ENCODE peak calls at places on chromosomes 3 and 15, in nine cellular contexts. One of them, this sample, is unnamed.

GRCh38 chr3:129033151-129033550 is 27.4 kb upstream of the GP9 start:
- DNase-seq in EL: no peak
- DNase-seq in MV-4-11: no peak
- DNase-seq in GM12892: no peak
- DNase-seq in IMR-90: no peak
- DNase-seq in skeletal muscle cell: no peak
- DNase-seq in activated CD4-positive, CD25-positive, alpha-beta regulatory T cell treated with anti-CD3 and anti-CD28 coated beads, Interleukin-2, amount 50 U/mL, for 16 hours: no peak
- DNase-seq in CD4-positive, alpha-beta T cell: no peak
- DNase-seq in CD14-positive monocyte: no peak
- DNase-seq in this sample: no peak

GRCh38 chr3:100041328-100041749 is 73.0 kb downstream of the FILIP1L start:
- DNase-seq in GM12892: no peak
- DNase-seq in IMR-90: peak; percentile 91
- DNase-seq in CD4-positive, alpha-beta T cell: no peak
- DNase-seq in MV-4-11: no peak
- DNase-seq in activated CD4-positive, CD25-positive, alpha-beta regulatory T cell treated with anti-CD3 and anti-CD28 coated beads, Interleukin-2, amount 50 U/mL, for 16 hours: no peak
- DNase-seq in EL: peak; percentile 92
- DNase-seq in skeletal muscle cell: peak; percentile 73
- DNase-seq in CD14-positive monocyte: no peak
- DNase-seq in this sample: peak; percentile 67

GRCh38 chr3:39961404-39961693 is 151.9 kb downstream of the MYRIP start:
- DNase-seq in IMR-90: no peak
- DNase-seq in GM12892: no peak
- DNase-seq in EL: no peak
- DNase-seq in CD4-positive, alpha-beta T cell: no peak
- DNase-seq in CD14-positive monocyte: no peak
- DNase-seq in MV-4-11: no peak
- DNase-seq in skeletal muscle cell: no peak
- DNase-seq in activated CD4-positive, CD25-positive, alpha-beta regulatory T cell treated with anti-CD3 and anti-CD28 coated beads, Interleukin-2, amount 50 U/mL, for 16 hours: no peak
- DNase-seq in this sample: no peak

GRCh38 chr15:81887913-81888312 is 157.9 kb downstream of the MEX3B start:
- DNase-seq in MV-4-11: no peak
- DNase-seq in IMR-90: peak; percentile 89
- DNase-seq in skeletal muscle cell: peak; percentile 62
- DNase-seq in EL: peak; percentile 80
- DNase-seq in CD14-positive monocyte: no peak
- DNase-seq in GM12892: no peak
- DNase-seq in CD4-positive, alpha-beta T cell: no peak
- DNase-seq in activated CD4-positive, CD25-positive, alpha-beta regulatory T cell treated with anti-CD3 and anti-CD28 coated beads, Interleukin-2, amount 50 U/mL, for 16 hours: no peak
- DNase-seq in this sample: no peak

GRCh38 chr3:35624698-35625097 is 14.6 kb upstream of the ARPP21 start:
- DNase-seq in GM12892: no peak
- DNase-seq in EL: no peak
- DNase-seq in CD4-positive, alpha-beta T cell: no peak
- DNase-seq in CD14-positive monocyte: no peak
- DNase-seq in IMR-90: no peak
- DNase-seq in activated CD4-positive, CD25-positive, alpha-beta regulatory T cell treated with anti-CD3 and anti-CD28 coated beads, Interleukin-2, amount 50 U/mL, for 16 hours: no peak
- DNase-seq in MV-4-11: no peak
- DNase-seq in skeletal muscle cell: no peak
- DNase-seq in this sample: no peak

GRCh38 chr3:189710620-189711388 is 79.6 kb downstream of the TP63 start:
- DNase-seq in CD4-positive, alpha-beta T cell: no peak
- DNase-seq in IMR-90: peak; percentile 99
- DNase-seq in activated CD4-positive, CD25-positive, alpha-beta regulatory T cell treated with anti-CD3 and anti-CD28 coated beads, Interleukin-2, amount 50 U/mL, for 16 hours: no peak
- DNase-seq in MV-4-11: no peak
- DNase-seq in CD14-positive monocyte: no peak
- DNase-seq in skeletal muscle cell: peak; percentile 96
- DNase-seq in EL: peak; percentile 99
- DNase-seq in GM12892: no peak
- DNase-seq in this sample: peak; percentile 97

GRCh38 chr3:172152869-172153268 is 113.5 kb downstream of the FNDC3B start:
- DNase-seq in IMR-90: peak; percentile 67
- DNase-seq in CD14-positive monocyte: no peak
- DNase-seq in GM12892: no peak
- DNase-seq in CD4-positive, alpha-beta T cell: no peak
- DNase-seq in activated CD4-positive, CD25-positive, alpha-beta regulatory T cell treated with anti-CD3 and anti-CD28 coated beads, Interleukin-2, amount 50 U/mL, for 16 hours: no peak
- DNase-seq in EL: peak; percentile 74
- DNase-seq in MV-4-11: no peak
- DNase-seq in skeletal muscle cell: no peak
- DNase-seq in this sample: no peak

GRCh38 chr15:90988249-90988648 is 6.1 kb downstream of the PRC1 start:
- DNase-seq in CD14-positive monocyte: no peak
- DNase-seq in GM12892: no peak
- DNase-seq in skeletal muscle cell: no peak
- DNase-seq in activated CD4-positive, CD25-positive, alpha-beta regulatory T cell treated with anti-CD3 and anti-CD28 coated beads, Interleukin-2, amount 50 U/mL, for 16 hours: no peak
- DNase-seq in EL: no peak
- DNase-seq in CD4-positive, alpha-beta T cell: no peak
- DNase-seq in MV-4-11: peak; percentile 61
- DNase-seq in IMR-90: no peak
- DNase-seq in this sample: no peak

GRCh38 chr3:55637906-55638635 is 151.0 kb upstream of the WNT5A start:
- DNase-seq in skeletal muscle cell: no peak
- DNase-seq in EL: peak; percentile 32
- DNase-seq in MV-4-11: no peak
- DNase-seq in CD4-positive, alpha-beta T cell: no peak
- DNase-seq in GM12892: no peak
- DNase-seq in IMR-90: no peak
- DNase-seq in CD14-positive monocyte: no peak
- DNase-seq in activated CD4-positive, CD25-positive, alpha-beta regulatory T cell treated with anti-CD3 and anti-CD28 coated beads, Interleukin-2, amount 50 U/mL, for 16 hours: no peak
- DNase-seq in this sample: no peak

GRCh38 chr3:119175869-119176756 is 2.7 kb downstream of the UPK1B start:
- DNase-seq in activated CD4-positive, CD25-positive, alpha-beta regulatory T cell treated with anti-CD3 and anti-CD28 coated beads, Interleukin-2, amount 50 U/mL, for 16 hours: no peak
- DNase-seq in CD14-positive monocyte: no peak
- DNase-seq in GM12892: no peak
- DNase-seq in CD4-positive, alpha-beta T cell: no peak
- DNase-seq in EL: no peak
- DNase-seq in IMR-90: peak; percentile 25
- DNase-seq in skeletal muscle cell: peak; percentile 19
- DNase-seq in MV-4-11: no peak
- DNase-seq in this sample: no peak

GRCh38 chr15:50945725-50946124 is 37.2 kb downstream of the AP4E1 start:
- DNase-seq in GM12892: no peak
- DNase-seq in IMR-90: peak; percentile 28
- DNase-seq in CD4-positive, alpha-beta T cell: no peak
- DNase-seq in MV-4-11: peak; percentile 34
- DNase-seq in activated CD4-positive, CD25-positive, alpha-beta regulatory T cell treated with anti-CD3 and anti-CD28 coated beads, Interleukin-2, amount 50 U/mL, for 16 hours: no peak
- DNase-seq in skeletal muscle cell: no peak
- DNase-seq in EL: peak; percentile 31
- DNase-seq in CD14-positive monocyte: no peak
- DNase-seq in this sample: no peak

GRCh38 chr3:163368168-163368567 is 1710.1 kb downstream of the SI start:
- DNase-seq in CD4-positive, alpha-beta T cell: no peak
- DNase-seq in activated CD4-positive, CD25-positive, alpha-beta regulatory T cell treated with anti-CD3 and anti-CD28 coated beads, Interleukin-2, amount 50 U/mL, for 16 hours: no peak
- DNase-seq in IMR-90: no peak
- DNase-seq in CD14-positive monocyte: no peak
- DNase-seq in GM12892: no peak
- DNase-seq in MV-4-11: no peak
- DNase-seq in skeletal muscle cell: peak; percentile 55
- DNase-seq in EL: peak; percentile 50
- DNase-seq in this sample: no peak

GRCh38 chr3:43793648-43794372 is 103.1 kb downstream of the ABHD5 start:
- DNase-seq in activated CD4-positive, CD25-positive, alpha-beta regulatory T cell treated with anti-CD3 and anti-CD28 coated beads, Interleukin-2, amount 50 U/mL, for 16 hours: no peak
- DNase-seq in CD4-positive, alpha-beta T cell: no peak
- DNase-seq in EL: no peak
- DNase-seq in skeletal muscle cell: no peak
- DNase-seq in IMR-90: no peak
- DNase-seq in CD14-positive monocyte: no peak
- DNase-seq in MV-4-11: no peak
- DNase-seq in GM12892: no peak
- DNase-seq in this sample: no peak

GRCh38 chr3:122353215-122353614 is 28.2 kb downstream of the CSTA start:
- DNase-seq in activated CD4-positive, CD25-positive, alpha-beta regulatory T cell treated with anti-CD3 and anti-CD28 coated beads, Interleukin-2, amount 50 U/mL, for 16 hours: no peak
- DNase-seq in CD4-positive, alpha-beta T cell: no peak
- DNase-seq in EL: peak; percentile 14
- DNase-seq in MV-4-11: no peak
- DNase-seq in GM12892: no peak
- DNase-seq in skeletal muscle cell: no peak
- DNase-seq in CD14-positive monocyte: no peak
- DNase-seq in IMR-90: no peak
- DNase-seq in this sample: no peak

GRCh38 chr3:194867270-194867983 is 181.7 kb downstream of the FAM43A start:
- DNase-seq in activated CD4-positive, CD25-positive, alpha-beta regulatory T cell treated with anti-CD3 and anti-CD28 coated beads, Interleukin-2, amount 50 U/mL, for 16 hours: no peak
- DNase-seq in CD4-positive, alpha-beta T cell: no peak
- DNase-seq in skeletal muscle cell: no peak
- DNase-seq in IMR-90: no peak
- DNase-seq in MV-4-11: peak; percentile 54
- DNase-seq in EL: no peak
- DNase-seq in CD14-positive monocyte: no peak
- DNase-seq in GM12892: no peak
- DNase-seq in this sample: no peak

GRCh38 chr15:62326460-62327011 is 161.5 kb upstream of the C2CD4B start:
- DNase-seq in IMR-90: no peak
- DNase-seq in GM12892: no peak
- DNase-seq in CD14-positive monocyte: no peak
- DNase-seq in CD4-positive, alpha-beta T cell: no peak
- DNase-seq in MV-4-11: no peak
- DNase-seq in EL: no peak
- DNase-seq in activated CD4-positive, CD25-positive, alpha-beta regulatory T cell treated with anti-CD3 and anti-CD28 coated beads, Interleukin-2, amount 50 U/mL, for 16 hours: no peak
- DNase-seq in skeletal muscle cell: no peak
- DNase-seq in this sample: no peak

GRCh38 chr15:22887157-22887951 is 48.9 kb downstream of the NIPA2 start:
- DNase-seq in GM12892: no peak
- DNase-seq in IMR-90: peak; percentile 94
- DNase-seq in EL: peak; percentile 81
- DNase-seq in activated CD4-positive, CD25-positive, alpha-beta regulatory T cell treated with anti-CD3 and anti-CD28 coated beads, Interleukin-2, amount 50 U/mL, for 16 hours: no peak
- DNase-seq in CD14-positive monocyte: no peak
- DNase-seq in MV-4-11: peak; percentile 52
- DNase-seq in CD4-positive, alpha-beta T cell: no peak
- DNase-seq in skeletal muscle cell: peak; percentile 74
- DNase-seq in this sample: peak; percentile 23

GRCh38 chr15:90816401-90817116 is 51.8 kb upstream of the FURIN start:
- DNase-seq in MV-4-11: no peak
- DNase-seq in activated CD4-positive, CD25-positive, alpha-beta regulatory T cell treated with anti-CD3 and anti-CD28 coated beads, Interleukin-2, amount 50 U/mL, for 16 hours: no peak
- DNase-seq in CD4-positive, alpha-beta T cell: no peak
- DNase-seq in IMR-90: no peak
- DNase-seq in EL: no peak
- DNase-seq in skeletal muscle cell: no peak
- DNase-seq in GM12892: no peak
- DNase-seq in CD14-positive monocyte: no peak
- DNase-seq in this sample: no peak

GRCh38 chr15:56886450-56886856 is 32.0 kb upstream of the TCF12 start:
- DNase-seq in activated CD4-positive, CD25-positive, alpha-beta regulatory T cell treated with anti-CD3 and anti-CD28 coated beads, Interleukin-2, amount 50 U/mL, for 16 hours: no peak
- DNase-seq in MV-4-11: peak; percentile 40
- DNase-seq in EL: no peak
- DNase-seq in skeletal muscle cell: no peak
- DNase-seq in GM12892: no peak
- DNase-seq in CD14-positive monocyte: no peak
- DNase-seq in IMR-90: peak; percentile 17
- DNase-seq in CD4-positive, alpha-beta T cell: no peak
- DNase-seq in this sample: no peak